ENCODE peak calls at places on chromosome 17, in six cellular contexts. J is CD4-positive, alpha-beta T cell; X is OCI-LY7; N is psoas muscle; K is GM10248; E is WTC11. H is an unnamed sample.

GRCh38 chr17:30969989-30970680 is 704 bp upstream of the RNF135 start:
- DNase-seq in J (peak; percentile 33), E (peak; percentile 22), X (no peak), N (peak; percentile 39), K (no peak), H (peak; percentile 24)

GRCh38 chr17:17497845-17498520 is 1.8 kb upstream of the RASD1 start:
- DNase-seq in E (no peak), J (no peak), N (peak; percentile 38), X (no peak), K (no peak), H (no peak)

GRCh38 chr17:382644-383533 is 30.3 kb upstream of the RPH3AL start:
- DNase-seq in X (no peak), K (no peak), N (no peak), E (peak; percentile 81), J (no peak), H (no peak)

GRCh38 chr17:69880591-69881112 is 194.4 kb upstream of the KCNJ16 start:
- DNase-seq in N (no peak), J (no peak), X (no peak), E (no peak), K (no peak), H (no peak)

GRCh38 chr17:64683791-64684190 is 21.7 kb upstream of the SMURF2 start:
- DNase-seq in X (no peak), J (no peak), E (no peak), N (no peak), K (no peak), H (no peak)

GRCh38 chr17:65750678-65751077 is 189.2 kb upstream of the AXIN2 start:
- DNase-seq in E (no peak), J (peak; percentile 59), K (no peak), X (peak; percentile 1), N (peak; percentile 69), H (peak; percentile 55)

GRCh38 chr17:30908717-30909420 is 2.8 kb upstream of the TEFM start:
- DNase-seq in X (peak; percentile 52), E (no peak), J (no peak), K (peak; percentile 32), N (no peak), H (no peak)

GRCh38 chr17:3799181-3799627 is 1.8 kb downstream of the ITGAE start:
- DNase-seq in X (no peak), K (no peak), J (no peak), N (no peak), E (no peak), H (no peak)

GRCh38 chr17:15216481-15216880 is 48.6 kb downstream of the PMP22 start:
- DNase-seq in K (no peak), J (no peak), E (no peak), X (no peak), N (no peak), H (no peak)

GRCh38 chr17:15210247-15210646 is 54.9 kb downstream of the PMP22 start:
- DNase-seq in E (no peak), J (no peak), K (no peak), X (no peak), N (no peak), H (no peak)

DNA sequence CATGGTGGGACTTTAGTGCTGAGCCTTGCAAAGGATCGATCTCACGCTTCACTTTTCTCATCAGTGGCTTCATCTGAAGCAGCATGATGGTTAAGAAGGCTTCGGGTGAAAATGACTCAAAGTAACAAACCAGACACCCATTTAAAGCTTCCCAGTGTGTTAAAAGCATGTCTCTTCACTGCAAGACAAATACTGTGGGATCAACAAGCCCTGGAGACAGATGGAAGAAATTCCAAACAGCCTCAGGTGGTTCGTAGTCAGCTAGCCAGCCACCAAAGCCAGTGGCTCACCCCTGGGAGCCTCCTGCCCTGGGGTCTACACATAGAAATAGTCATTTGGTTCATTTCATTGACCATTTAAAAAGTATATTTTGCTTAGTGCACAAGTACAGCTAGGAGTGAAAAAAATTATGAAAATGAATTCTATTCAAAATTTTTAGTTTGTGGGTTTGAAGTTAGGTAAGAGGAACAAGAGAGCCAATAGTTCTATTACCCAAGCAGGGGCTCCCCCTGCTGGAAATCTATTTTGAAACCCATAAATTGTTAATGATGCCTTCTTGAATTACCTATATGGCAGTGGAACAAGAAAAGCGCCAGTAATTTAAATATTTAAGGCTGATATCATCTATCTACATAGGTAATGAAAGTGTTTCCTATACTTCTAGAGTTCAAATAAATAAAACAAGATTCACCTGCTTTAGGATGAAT is 51.6 kb downstream of the PMP22 start:
- DNase-seq in X (peak; percentile 18), N (no peak), E (no peak), J (no peak), K (no peak), H (peak; percentile 7)
- TF ChIP-seq CTCF in X (peak; percentile 70), N (peak; percentile 46), E (peak; percentile 37), J (no peak), K (no peak), H (no peak)

GRCh38 chr17:7558544-7559306 is at the start of gene TNFSF13:
- DNase-seq in J (no peak), X (no peak), K (no peak), E (no peak), N (peak; percentile 75), H (peak; percentile 13)

GRCh38 chr17:7561589-7562207 is at the start of gene SENP3:
- DNase-seq in N (peak; percentile 96), E (peak; percentile 89), J (peak; percentile 90), K (peak; percentile 98), X (peak; percentile 93), H (peak; percentile 90)

GRCh38 chr17:7559307-7560171 is 989 bp downstream of the TNFSF13 start:
- DNase-seq in X (no peak), E (no peak), N (no peak), K (no peak), J (no peak), H (peak; percentile 2)

GRCh38 chr17:7561028-7561575 is 617 bp upstream of the SENP3 start:
- DNase-seq in J (peak; percentile 73), N (peak; percentile 96), E (peak; percentile 93), K (peak; percentile 90), X (peak; percentile 88), H (peak; percentile 93)

GRCh38 chr17:7560172-7561027 is 1.3 kb upstream of the SENP3 start:
- DNase-seq in N (peak; percentile 70), K (peak; percentile 68), X (peak; percentile 81), E (peak; percentile 92), J (peak; percentile 45), H (peak; percentile 80)
- TF ChIP-seq CTCF in N (peak; percentile 57), K (no peak), X (no peak), E (peak; percentile 50), J (no peak), H (no peak)

GRCh38 chr17:40799859-40800258 is at the start of gene KRT28:
- DNase-seq in J (no peak), X (no peak), E (no peak), N (no peak), K (no peak), H (no peak)

GRCh38 chr17:40806131-40806530 is 6.4 kb upstream of the KRT28 start:
- DNase-seq in N (no peak), K (no peak), E (no peak), J (no peak), X (no peak), H (no peak)

GRCh38 chr17:40800381-40800780 is 622 bp upstream of the KRT28 start:
- DNase-seq in E (no peak), K (no peak), J (no peak), X (no peak), N (no peak), H (no peak)

GRCh38 chr17:40801157-40801556 is 1.4 kb upstream of the KRT28 start:
- DNase-seq in E (no peak), X (no peak), K (no peak), N (no peak), J (no peak), H (no peak)

GRCh38 chr17:40803617-40804082 is 3.9 kb upstream of the KRT28 start:
- DNase-seq in N (peak; percentile 76), X (peak; percentile 62), K (peak; percentile 66), E (peak; percentile 87), J (peak; percentile 65), H (peak; percentile 89)
- TF ChIP-seq CTCF in N (peak; percentile 83), X (peak; percentile 93), K (peak; percentile 81), E (peak; percentile 78), J (peak; percentile 91), H (peak; percentile 92)

GRCh38 chr17:82446649-82447048 is 3.9 kb downstream of the CYBC1 start:
- DNase-seq in E (no peak), J (no peak), N (no peak), K (no peak), X (no peak), H (no peak)

GRCh38 chr17:82449136-82449882 is 1.2 kb downstream of the CYBC1 start:
- DNase-seq in N (no peak), J (peak; percentile 69), K (peak; percentile 79), E (peak; percentile 42), X (peak; percentile 100), H (peak; percentile 90)

GRCh38 chr17:82452162-82452561 is 1.6 kb upstream of the CYBC1 start:
- DNase-seq in E (no peak), X (no peak), J (no peak), K (no peak), N (no peak), H (no peak)

GRCh38 chr17:82449883-82450356 is 632 bp downstream of the CYBC1 start:
- DNase-seq in N (no peak), X (no peak), K (no peak), J (peak; percentile 16), E (no peak), H (peak; percentile 76)

GRCh38 chr17:82450357-82451106 is at the start of gene CYBC1:
- DNase-seq in K (peak; percentile 91), J (peak; percentile 93), N (peak; percentile 96), X (peak; percentile 99), E (peak; percentile 90), H (peak; percentile 96)
- TF ChIP-seq CTCF in K (no peak), J (no peak), N (no peak), X (no peak), E (no peak), H (no peak)

GRCh38 chr17:8376302-8377067 is at the start of gene KRABD2:
- DNase-seq in X (peak; percentile 91), K (peak; percentile 97), E (peak; percentile 94), J (peak; percentile 87), N (peak; percentile 96), H (peak; percentile 93)
- TF ChIP-seq CTCF in X (peak; percentile 73), K (peak; percentile 66), E (peak; percentile 46), J (peak; percentile 65), N (peak; percentile 47), H (peak; percentile 42)

GRCh38 chr17:66978514-66979061 is 14.1 kb downstream of the CACNG4 start:
- DNase-seq in E (no peak), X (no peak), J (no peak), K (no peak), N (peak; percentile 85), H (no peak)

GRCh38 chr17:66975188-66975587 is 10.7 kb downstream of the CACNG4 start:
- DNase-seq in N (no peak), E (no peak), K (no peak), J (no peak), X (no peak), H (no peak)

GRCh38 chr17:66976781-66977201 is 12.3 kb downstream of the CACNG4 start:
- DNase-seq in E (no peak), J (no peak), N (no peak), K (no peak), X (no peak), H (no peak)

GRCh38 chr17:66976379-66976663 is 11.8 kb downstream of the CACNG4 start:
- DNase-seq in J (no peak), N (no peak), X (no peak), E (no peak), K (no peak), H (no peak)

GRCh38 chr17:66975614-66976378 is 11.3 kb downstream of the CACNG4 start:
- DNase-seq in K (peak; percentile 43), N (peak; percentile 72), E (peak; percentile 70), X (peak; percentile 27), J (no peak), H (peak; percentile 41)
- TF ChIP-seq CTCF in K (no peak), N (peak; percentile 21), E (no peak), X (peak; percentile 68), J (no peak), H (no peak)

GRCh38 chr17:36601303-36602029 is at the start of gene MRM1:
- DNase-seq in E (peak; percentile 93), K (peak; percentile 96), J (peak; percentile 86), N (peak; percentile 98), X (peak; percentile 95), H (peak; percentile 92)
- TF ChIP-seq CTCF in E (no peak), K (peak; percentile 18), J (no peak), N (no peak), X (peak; percentile 60), H (no peak)

H was measured in activated CD8-positive, alpha-beta T cell treated with anti-CD3 and anti-CD28 coated beads for 36 hours.